ENCODE peak calls at places on chromosomes 1 and 21, in seven cellular contexts. H is fibroblast of lung; E is testis; N is neural progenitor cell; K is mesendoderm; L is A673; Z is effector memory CD4-positive, alpha-beta T cell. S is an unnamed sample.

GRCh38 chr1:151997284-151997570 is 3.6 kb upstream of the S100A10 start:
- DNase-seq in H (no peak), N (no peak), Z (no peak), L (no peak), K (no peak), E (no peak), S (no peak)

GRCh38 chr1:69700770-69701169 is 133.0 kb downstream of the LRRC7 start:
- DNase-seq in K (peak; percentile 62), Z (no peak), N (peak; percentile 68), H (peak; percentile 23), E (no peak), L (peak; percentile 27), S (peak; percentile 26)

GRCh38 chr1:69459244-69459643 is 108.5 kb upstream of the LRRC7 start:
- DNase-seq in Z (no peak), K (peak; percentile 39), L (no peak), H (no peak), E (no peak), N (no peak), S (no peak)

GRCh38 chr1:70057500-70057899 is 147.9 kb downstream of the LRRC40 start:
- DNase-seq in Z (no peak), E (no peak), K (no peak), N (no peak), H (no peak), L (no peak), S (no peak)

GRCh38 chr1:231272880-231273279 is 31.9 kb downstream of the GNPAT start:
- DNase-seq in Z (no peak), L (no peak), K (peak; percentile 1), H (no peak), E (no peak), N (no peak), S (no peak)

GRCh38 chr1:167165948-167166702 is 54.6 kb upstream of the POU2F1 start:
- DNase-seq in L (peak; percentile 31), H (peak; percentile 4), K (peak; percentile 100), E (no peak), Z (no peak), N (peak; percentile 92), S (no peak)

GRCh38 chr1:49351744-49352143 is 575.1 kb upstream of the BEND5 start:
- DNase-seq in H (no peak), K (no peak), Z (no peak), N (no peak), L (peak; percentile 73), E (no peak), S (no peak)

GRCh38 chr1:160951443-160952128 is 3.0 kb downstream of the ITLN2 start:
- DNase-seq in L (peak; percentile 72), K (peak; percentile 87), E (peak; percentile 82), Z (peak; percentile 19), N (peak; percentile 76), H (peak; percentile 13), S (peak; percentile 77)

GRCh38 chr1:204713541-204713940 is 28.0 kb upstream of the LRRN2 start:
- DNase-seq in E (no peak), Z (no peak), K (peak; percentile 53), L (no peak), H (no peak), N (no peak), S (no peak)

GRCh38 chr1:9371391-9371935 is 78.8 kb downstream of the SPSB1 start:
- DNase-seq in K (peak; percentile 81), N (peak; percentile 65), H (peak; percentile 70), Z (no peak), L (no peak), E (peak; percentile 81), S (peak; percentile 78)

DNA sequence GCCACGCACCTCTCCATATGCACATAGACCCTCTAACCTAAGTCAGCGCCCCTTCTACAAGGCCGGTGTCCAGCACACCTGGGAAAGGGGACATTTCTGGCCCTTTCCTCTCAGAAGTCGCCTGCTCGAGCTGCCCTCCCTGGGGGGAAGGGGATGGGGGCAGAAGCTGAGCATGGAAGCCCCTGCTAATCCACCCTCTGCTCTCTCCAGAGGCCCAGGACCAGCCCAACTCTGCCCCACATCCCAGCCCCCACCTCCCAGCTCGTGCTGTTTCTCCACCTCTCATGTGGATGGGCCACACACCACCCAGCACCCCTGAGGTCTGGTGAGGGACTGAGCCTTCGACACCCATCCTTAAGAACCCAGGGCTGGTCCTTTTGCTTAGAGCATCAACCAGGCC is 14.8 kb downstream of the TNFRSF1B start:
- DNase-seq in H (no peak), Z (no peak), E (no peak), N (no peak), K (no peak), L (no peak), S (no peak)
- H3K4me1 ChIP-seq in H (peaks cover 46% of the 10 kb centered on the region), Z (peaks cover 84% of the 10 kb centered on the region), E (peaks cover 13% of the 10 kb centered on the region), N (peaks cover 23% of the 10 kb centered on the region), K (peaks cover 1% of the 10 kb centered on the region), L (peaks cover 7% of the 10 kb centered on the region), S (peaks cover 59% of the 10 kb centered on the region)

GRCh38 chr21:42218836-42219605 is at the start of gene ABCG1:
- DNase-seq in E (peak; percentile 40), L (peak; percentile 28), H (no peak), K (peak; percentile 46), Z (peak; percentile 51), N (peak; percentile 88), S (peak; percentile 56)

GRCh38 chr21:42222386-42222785 is 3.4 kb downstream of the ABCG1 start:
- DNase-seq in N (no peak), H (no peak), Z (no peak), E (no peak), L (no peak), K (no peak), S (no peak)

GRCh38 chr21:42221581-42222345 is 2.8 kb downstream of the ABCG1 start:
- DNase-seq in N (no peak), Z (no peak), E (no peak), H (peak; percentile 65), K (no peak), L (no peak), S (no peak)

GRCh38 chr21:42220138-42220701 is 1.3 kb downstream of the ABCG1 start:
- DNase-seq in L (peak; percentile 75), K (peak; percentile 86), H (peak; percentile 76), E (peak; percentile 72), N (peak; percentile 72), Z (peak; percentile 67), S (peak; percentile 65)

DNA sequence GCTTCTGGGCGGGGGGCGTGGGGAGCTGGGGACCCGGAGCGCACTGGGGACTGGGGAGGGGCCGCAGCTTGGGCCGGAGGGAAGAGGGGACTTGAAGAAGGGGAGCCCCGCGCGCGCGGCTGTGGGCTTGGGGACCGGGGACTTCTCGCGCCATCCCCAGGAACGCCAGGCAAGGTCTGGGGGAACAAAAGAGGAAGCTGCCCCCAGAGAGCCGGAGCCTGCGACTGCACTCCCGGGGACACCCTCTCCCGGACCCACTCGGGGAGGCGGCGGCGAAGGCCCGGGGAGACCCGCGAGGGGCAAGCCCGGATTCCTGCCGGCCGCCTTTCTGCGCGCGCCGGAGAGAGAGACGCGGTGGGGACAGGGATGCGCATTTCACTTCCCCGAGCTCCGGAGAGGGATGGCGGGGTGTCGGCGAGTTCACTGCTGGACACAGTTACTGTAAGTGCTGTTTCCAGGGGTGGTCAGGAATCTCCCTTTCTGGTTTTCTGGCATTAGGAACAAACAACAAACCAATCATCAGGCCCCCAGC is 732 bp downstream of the ABCG1 start:
- DNase-seq in Z (no peak), H (no peak), E (peak; percentile 28), L (peak; percentile 27), K (no peak), N (peak; percentile 57), S (peak; percentile 23)
- H3K27me3 ChIP-seq in Z (no peaks in the 10 kb centered on the region), H (peaks cover 12% of the 10 kb centered on the region), E (no peaks in the 10 kb centered on the region), L (peaks cover 5% of the 10 kb centered on the region), K (no peaks in the 10 kb centered on the region), N (peaks cover 71% of the 10 kb centered on the region), S (no peaks in the 10 kb centered on the region)

GRCh38 chr1:40179496-40180089 is 18.4 kb downstream of the RLF start:
- DNase-seq in H (no peak), K (no peak), Z (no peak), E (no peak), L (no peak), N (no peak), S (no peak)

GRCh38 chr1:40171036-40171435 is 9.8 kb downstream of the RLF start:
- DNase-seq in K (no peak), N (no peak), E (no peak), L (no peak), H (no peak), Z (no peak), S (no peak)

GRCh38 chr1:40178200-40178599 is 17.0 kb downstream of the RLF start:
- DNase-seq in Z (no peak), E (no peak), H (no peak), L (no peak), K (no peak), N (no peak), S (no peak)

DNA sequence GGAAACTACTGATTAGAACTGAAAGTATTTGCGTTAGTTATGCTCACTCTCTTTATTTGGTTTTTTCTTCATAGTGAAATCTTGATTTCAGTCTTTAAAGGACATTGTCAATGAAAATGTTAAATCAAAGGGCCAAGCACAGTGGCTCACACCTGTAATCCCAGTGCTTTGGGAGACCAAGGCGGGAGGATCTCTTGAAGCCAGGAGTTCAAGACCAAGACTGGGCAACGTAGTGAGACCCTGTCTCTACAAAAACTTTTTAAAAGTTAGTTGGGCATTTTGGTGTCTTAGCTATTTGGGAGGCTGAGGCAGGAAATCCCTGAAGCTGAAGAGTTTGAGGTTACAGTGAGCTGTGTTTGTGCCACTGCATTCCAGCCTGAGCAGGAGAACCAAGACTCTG is 13.6 kb downstream of the RLF start:
- DNase-seq in L (no peak), Z (no peak), E (no peak), H (no peak), N (no peak), K (no peak), S (no peak)
- H3K4me1 ChIP-seq in L (no peaks in the 10 kb centered on the region), Z (no peaks in the 10 kb centered on the region), E (no peaks in the 10 kb centered on the region), H (no peaks in the 10 kb centered on the region), N (no peaks in the 10 kb centered on the region), K (no peaks in the 10 kb centered on the region), S (no peaks in the 10 kb centered on the region)

GRCh38 chr1:3410435-3410915 is 44.0 kb upstream of the ARHGEF16 start:
- DNase-seq in L (no peak), H (no peak), K (no peak), N (no peak), Z (no peak), E (no peak), S (no peak)
- H3K27me3 ChIP-seq in L (no peaks in the 10 kb centered on the region), H (no peaks in the 10 kb centered on the region), K (no peaks in the 10 kb centered on the region), N (no peaks in the 10 kb centered on the region), Z (no peaks in the 10 kb centered on the region), E (no peaks in the 10 kb centered on the region), S (no peaks in the 10 kb centered on the region)

GRCh38 chr1:157959750-157960149 is 33.7 kb upstream of the KIRREL1 start:
- DNase-seq in N (no peak), K (no peak), Z (no peak), H (no peak), E (no peak), L (no peak), S (no peak)

GRCh38 chr1:157958280-157958679 is 35.2 kb upstream of the KIRREL1 start:
- DNase-seq in K (no peak), E (no peak), L (no peak), Z (no peak), N (no peak), H (no peak), S (no peak)

GRCh38 chr1:157955269-157955668 is 38.2 kb upstream of the KIRREL1 start:
- DNase-seq in L (no peak), N (no peak), E (no peak), K (no peak), H (no peak), Z (no peak), S (no peak)

GRCh38 chr1:157955860-157956259 is 37.6 kb upstream of the KIRREL1 start:
- DNase-seq in L (no peak), Z (no peak), E (no peak), H (no peak), K (no peak), N (no peak), S (no peak)

GRCh38 chr1:157956754-157957153 is 36.7 kb upstream of the KIRREL1 start:
- DNase-seq in L (no peak), Z (no peak), N (no peak), H (no peak), K (no peak), E (no peak), S (no peak)
- H3K4me1 ChIP-seq in L (no peaks in the 10 kb centered on the region), Z (no peaks in the 10 kb centered on the region), N (no peaks in the 10 kb centered on the region), H (no peaks in the 10 kb centered on the region), K (no peaks in the 10 kb centered on the region), E (no peaks in the 10 kb centered on the region), S (no peaks in the 10 kb centered on the region)